ENCODE peak calls at places on chromosomes 13 and 19, in six cellular contexts. C, N, P, V, O and F are unnamed samples.

GRCh38 chr19:45976180-45976579 is 2.5 kb upstream of the NOVA2 start:
- DNase-seq in C (no peak), V (no peak), O (no peak), P (peak; percentile 48), N (no peak), F (no peak)

GRCh38 chr13:112702983-112703379 is 13.1 kb downstream of the ATP11A start:
- DNase-seq in O (no peak), N (no peak), C (no peak), V (no peak), P (no peak), F (no peak)

GRCh38 chr13:61358599-61358998 is 57.0 kb downstream of the PCDH20 start:
- DNase-seq in V (no peak), C (no peak), N (no peak), P (no peak), O (no peak), F (no peak)

GRCh38 chr13:28679628-28680027 is 20.7 kb downstream of the POMP start:
- DNase-seq in V (no peak), N (no peak), P (no peak), C (no peak), O (peak; percentile 9), F (no peak)

GRCh38 chr13:102033719-102034446 is 368.0 kb downstream of the FGF14 start:
- DNase-seq in V (no peak), O (no peak), P (no peak), N (no peak), C (no peak), F (no peak)

GRCh38 chr13:92175330-92175729 is 776.9 kb downstream of the GPC5 start:
- DNase-seq in N (peak; percentile 2), V (no peak), C (no peak), P (no peak), O (peak; percentile 27), F (no peak)

GRCh38 chr13:113425931-113426590 is 27.2 kb downstream of the ADPRHL1 start:
- DNase-seq in N (no peak), P (no peak), V (no peak), O (no peak), C (no peak), F (no peak)

GRCh38 chr19:50008532-50008931 is 16.6 kb downstream of the VRK3 start:
- DNase-seq in P (peak; percentile 27), V (peak; percentile 82), N (no peak), C (no peak), O (no peak), F (no peak)

GRCh38 chr19:45884682-45885555 is 1.0 kb downstream of the IRF2BP1 start:
- DNase-seq in O (no peak), C (no peak), V (no peak), P (peak; percentile 75), N (peak; percentile 57), F (peak; percentile 38)

GRCh38 chr13:59452189-59452588 is 711.5 kb downstream of the DIAPH3 start:
- DNase-seq in C (no peak), N (no peak), P (no peak), V (no peak), O (no peak), F (no peak)

GRCh38 chr13:50575138-50575537 is 268.4 kb downstream of the DLEU7 start:
- DNase-seq in V (no peak), N (no peak), P (no peak), O (peak; percentile 40), C (no peak), F (no peak)

GRCh38 chr19:41309225-41310030 is 544 bp upstream of the CCDC97 start:
- DNase-seq in V (peak; percentile 48), O (no peak), P (no peak), N (no peak), C (no peak), F (no peak)

GRCh38 chr13:19838726-19839342 is 24.6 kb downstream of the ZMYM5 start:
- DNase-seq in N (no peak), P (no peak), C (no peak), O (no peak), V (no peak), F (no peak)

GRCh38 chr19:4080473-4080872 is 13.8 kb upstream of the ZBTB7A start:
- DNase-seq in C (no peak), V (no peak), O (no peak), P (no peak), N (no peak), F (no peak)

GRCh38 chr19:10007811-10008211 is 2.5 kb downstream of the COL5A3 start:
- DNase-seq in V (no peak), O (no peak), P (no peak), C (no peak), N (no peak), F (no peak)

GRCh38 chr19:39156230-39156890 is 30.8 kb downstream of the PAK4 start:
- DNase-seq in C (no peak), V (no peak), N (no peak), O (no peak), P (peak; percentile 72), F (no peak)

GRCh38 chr13:73914119-73914518 is 220.1 kb downstream of the KLF12 start:
- DNase-seq in P (no peak), N (no peak), O (no peak), V (no peak), C (no peak), F (no peak)

GRCh38 chr19:32308436-32309077 is 36.9 kb upstream of the ZNF507 start:
- DNase-seq in C (no peak), P (no peak), O (no peak), N (no peak), V (no peak), F (no peak)

DNA sequence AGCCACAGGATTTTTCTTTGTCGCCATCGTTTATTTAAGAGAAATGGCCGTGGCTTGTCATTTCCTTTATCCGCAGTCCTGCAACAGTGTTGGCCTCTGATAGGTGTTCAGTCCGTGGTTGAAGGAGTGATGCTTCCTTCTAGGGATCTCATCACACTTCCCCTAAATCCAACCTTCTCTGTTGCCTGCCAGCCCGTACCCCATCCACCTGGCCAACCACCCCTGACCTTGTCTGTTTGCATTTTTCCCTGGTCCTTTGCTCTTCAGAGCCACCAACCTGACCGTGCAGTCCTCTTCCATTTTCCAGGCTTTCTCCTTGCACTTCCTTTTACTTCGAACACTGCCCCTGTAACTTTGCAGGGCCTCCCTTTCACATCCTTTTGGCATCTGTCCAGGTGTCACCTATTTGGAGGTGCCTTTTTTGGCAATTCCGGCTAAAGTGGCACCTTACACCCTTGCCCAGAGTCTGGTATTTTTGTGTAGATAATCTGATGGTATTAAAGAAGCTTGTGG is 684 bp downstream of the ZNF460 start:
- DNase-seq in N (no peak), O (no peak), C (no peak), V (no peak), P (no peak), F (no peak)
- TF ChIP-seq TAF1 in N (no peak), O (no peak), C (no peak), V (no peak), P (no peak), F (no peak)

GRCh38 chr19:7494416-7495098 is 5.7 kb upstream of the PEX11G start:
- DNase-seq in P (peak; percentile 47), N (no peak), C (no peak), O (peak; percentile 80), V (no peak), F (no peak)
- TF ChIP-seq POLR2A in P (no peak), N (no peak), C (no peak), O (no peak), V (no peak), F (no peak)

DNA sequence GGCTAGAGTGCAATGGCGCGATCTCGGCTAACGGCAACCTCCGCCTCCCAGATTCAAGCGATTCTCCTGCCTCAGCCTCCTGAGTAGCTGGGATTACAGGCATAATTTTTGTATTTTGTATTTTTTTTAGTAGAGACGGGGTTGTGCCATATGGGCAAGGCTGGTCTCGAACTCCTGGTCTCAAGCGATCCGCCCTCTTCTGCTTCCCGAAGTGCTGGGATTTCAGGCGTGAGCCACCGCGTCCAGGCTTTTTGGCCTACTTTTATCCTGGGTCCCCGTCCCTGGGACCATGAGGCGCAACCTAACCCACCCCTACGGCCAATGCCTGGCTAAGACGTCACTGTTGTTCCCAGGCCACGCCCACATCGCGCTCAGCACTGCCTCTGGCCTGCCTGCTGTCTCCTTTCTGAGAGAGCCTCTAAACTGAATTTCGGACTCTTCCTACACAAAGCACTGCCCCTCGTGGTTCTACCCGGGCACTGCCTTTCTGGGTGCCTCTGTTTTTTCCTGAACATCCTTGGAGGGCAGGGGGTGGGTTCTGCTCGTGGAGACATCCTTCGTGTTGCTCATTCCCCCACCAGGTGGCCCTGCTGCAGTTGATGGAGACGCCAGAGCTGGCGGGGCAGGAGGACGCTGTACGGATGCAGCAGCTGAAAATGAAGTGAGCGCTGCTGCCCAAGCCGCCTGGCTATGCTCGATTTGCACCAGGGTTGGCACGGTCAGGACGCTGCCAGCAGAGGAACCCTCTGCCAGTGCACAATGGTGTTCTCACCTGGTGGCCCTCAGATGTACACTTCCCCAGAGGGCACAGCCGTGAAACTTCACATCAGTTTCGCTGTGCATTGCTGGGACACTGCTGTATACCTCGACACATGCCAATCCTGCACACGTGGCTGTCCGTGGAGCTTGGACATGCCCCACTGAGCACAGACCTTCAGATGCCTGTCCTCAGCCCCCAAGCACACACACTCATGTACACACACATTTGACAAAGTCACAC is 2.0 kb downstream of the REX1BD start:
- DNase-seq in O (peak; percentile 76), N (no peak), C (no peak), P (peak; percentile 74), V (peak; percentile 94), F (no peak)
- TF ChIP-seq POLR2AphosphoS5 in O (no peak), N (no peak), C (no peak), P (peak; percentile 45), V (peak; percentile 62), F (no peak)

DNA sequence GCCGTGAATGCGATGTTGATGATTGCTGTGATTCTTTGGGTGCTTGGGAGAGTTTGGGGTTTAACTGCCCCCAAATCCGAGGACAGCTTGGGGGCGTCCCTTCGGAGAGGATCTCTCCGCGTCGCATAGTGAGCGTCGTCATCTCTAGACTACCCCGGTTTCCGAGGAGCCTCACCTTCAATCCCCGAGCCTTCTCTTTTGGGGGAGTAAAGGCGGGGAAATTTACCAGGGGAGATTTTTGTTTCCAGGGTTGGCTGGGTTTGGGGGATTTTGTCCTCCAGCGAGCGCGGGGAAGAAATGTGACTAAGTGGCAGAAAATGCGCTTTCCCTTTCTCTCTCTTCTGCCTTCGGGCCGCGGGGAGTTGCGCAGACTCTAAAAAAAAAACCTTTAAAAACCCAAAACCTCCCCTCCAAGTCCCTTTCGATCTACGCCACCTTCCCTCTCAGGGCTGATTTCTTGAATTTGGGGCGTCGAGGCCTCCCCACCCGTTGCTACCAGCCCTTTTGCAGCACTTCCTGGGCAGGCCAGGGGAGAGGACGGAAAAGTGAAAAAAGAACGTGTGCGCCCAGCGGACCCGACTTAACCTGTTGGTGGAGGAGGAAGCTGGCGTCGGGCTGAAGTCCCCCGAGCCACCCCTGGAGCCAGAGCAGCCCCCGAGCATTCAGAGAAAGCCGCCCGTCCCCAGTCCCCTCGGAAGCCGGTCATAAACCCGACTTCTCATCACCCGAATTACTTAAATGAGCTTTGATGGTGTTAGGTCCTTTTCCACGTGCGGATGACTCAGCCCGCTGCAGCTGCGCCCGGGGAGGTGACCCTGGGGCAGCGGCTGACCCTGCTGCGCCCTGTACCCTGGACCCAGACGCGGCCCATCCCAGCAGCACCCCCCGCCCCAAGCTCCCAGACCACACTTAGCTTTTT is 17.7 kb downstream of the NFIX start:
- DNase-seq in V (no peak), P (peak; percentile 65), N (peak; percentile 58), O (peak; percentile 52), C (no peak), F (peak; percentile 58)
- TF ChIP-seq TAF1 in V (no peak), P (no peak), N (no peak), O (no peak), C (no peak), F (no peak)